ENCODE peak calls at places on chromosomes 6 and 20, in four cellular contexts. T is breast epithelium; F is CD4-positive, CD25-positive, alpha-beta regulatory T cell; Z is activated effector memory CD4-positive, alpha-beta T cell treated with anti-CD3 and anti-CD28 coated beads, Interleukin-2, amount 50 U/mL, for 16 hours. P is an unnamed sample.

GRCh38 chr20:2699775-2700413 is 7.3 kb downstream of the EBF4 start:
- DNase-seq in T (no peak), F (no peak), Z (no peak), P (no peak)

GRCh38 chr6:160135922-160136655 is 14.5 kb downstream of the SLC22A1 start:
- DNase-seq in T (no peak), F (no peak), Z (no peak), P (no peak)

GRCh38 chr6:113018351-113019151 is 671.4 kb downstream of the RFPL4B start:
- DNase-seq in T (no peak), F (no peak), Z (no peak), P (no peak)

GRCh38 chr6:119349041-119349340 is 570 bp downstream of the MAN1A1 start:
- DNase-seq in T (no peak), F (no peak), Z (no peak), P (no peak)

GRCh38 chr6:145531032-145531431 is 204.3 kb downstream of the EPM2A start:
- DNase-seq in T (no peak), F (no peak), Z (no peak), P (no peak)

GRCh38 chr6:158409451-158409850 is 97.2 kb downstream of the TULP4 start:
- DNase-seq in T (no peak), F (no peak), Z (no peak), P (no peak)

GRCh38 chr20:37518606-37519507 is 2.2 kb upstream of the NNAT start:
- DNase-seq in T (no peak), F (no peak), Z (no peak), P (no peak)

GRCh38 chr6:32903952-32904351 is 36.9 kb downstream of the HLA-DMB start:
- DNase-seq in T (no peak), F (no peak), Z (no peak), P (no peak)

GRCh38 chr6:125588268-125588667 is 161.2 kb upstream of the HEY2 start:
- DNase-seq in T (no peak), F (no peak), Z (no peak), P (no peak)

GRCh38 chr6:156418253-156418652 is 358.9 kb upstream of the ARID1B start:
- DNase-seq in T (no peak), F (no peak), Z (no peak), P (no peak)

GRCh38 chr20:32536861-32537656 is 48.1 kb downstream of the NOL4L start:
- DNase-seq in T (no peak), F (peak; percentile 78), Z (peak; percentile 87), P (no peak)

GRCh38 chr20:46523696-46524328 is 10.5 kb upstream of the ZNF334 start:
- DNase-seq in T (no peak), F (no peak), Z (no peak), P (no peak)

GRCh38 chr6:11139051-11139960 is 27.8 kb upstream of the ERVFRD-1 start:
- DNase-seq in T (no peak), F (no peak), Z (no peak), P (no peak)

GRCh38 chr20:48748556-48748955 is 79.2 kb downstream of the PREX1 start:
- DNase-seq in T (no peak), F (no peak), Z (no peak), P (no peak)

GRCh38 chr20:34069341-34070078 is 42.5 kb downstream of the EIF2S2 start:
- DNase-seq in T (peak; percentile 76), F (peak; percentile 59), Z (peak; percentile 83), P (peak; percentile 31)

GRCh38 chr20:51354191-51354768 is 188.2 kb downstream of the NFATC2 start:
- DNase-seq in T (no peak), F (no peak), Z (no peak), P (no peak)

GRCh38 chr20:25040438-25040831 is 17.5 kb downstream of the ACSS1 start:
- DNase-seq in T (peak; percentile 61), F (no peak), Z (no peak), P (no peak)

GRCh38 chr6:15090145-15090579 is 155.7 kb upstream of the JARID2 start:
- DNase-seq in T (no peak), F (no peak), Z (no peak), P (no peak)

GRCh38 chr20:52448513-52448912 is 256.9 kb upstream of the ZFP64 start:
- DNase-seq in T (no peak), F (no peak), Z (no peak), P (no peak)

GRCh38 chr20:47754946-47755652 is 30.2 kb downstream of the SULF2 start:
- DNase-seq in T (no peak), F (no peak), Z (no peak), P (no peak)

P was measured in thoracic aorta.